ENCODE peak calls at places on chromosomes 16 and 17, in four cellular contexts. Q, X, T and K are unnamed samples.

GRCh38 chr17:17888821-17889220 is 52.0 kb upstream of the SREBF1 start:
- DNase-seq in X (no peak), T (no peak), Q (no peak), K (no peak)

GRCh38 chr16:52099382-52099781 is 447.6 kb downstream of the TOX3 start:
- DNase-seq in X (no peak), T (no peak), Q (no peak), K (no peak)

GRCh38 chr17:63911657-63912100 is 621 bp upstream of the CSHL1 start:
- DNase-seq in X (peak; percentile 44), T (no peak), Q (peak; percentile 73), K (peak; percentile 70)

GRCh38 chr17:80138856-80139426 is 8.0 kb downstream of the EIF4A3 start:
- DNase-seq in X (peak; percentile 69), T (no peak), Q (no peak), K (no peak)

GRCh38 chr17:5431929-5432556 is 6.9 kb downstream of the C1QBP start:
- DNase-seq in Q (no peak), X (no peak), T (no peak), K (no peak)

GRCh38 chr17:155576-155975 is 18.2 kb downstream of the SCGB1C2 start:
- DNase-seq in T (no peak), Q (no peak), X (no peak), K (no peak)

GRCh38 chr17:27701963-27702362 is 71.0 kb downstream of the LGALS9 start:
- DNase-seq in T (no peak), X (no peak), Q (no peak), K (no peak)

GRCh38 chr17:30812218-30813177 is 12.0 kb downstream of the CRLF3 start:
- DNase-seq in X (no peak), T (no peak), Q (no peak), K (no peak)

GRCh38 chr16:63289834-63290460 is 1253.7 kb upstream of the CDH8 start:
- DNase-seq in T (no peak), X (peak; percentile 15), Q (peak; percentile 25), K (no peak)

GRCh38 chr17:59435238-59435637 is 103.8 kb downstream of the YPEL2 start:
- DNase-seq in T (no peak), Q (no peak), X (no peak), K (no peak)

GRCh38 chr16:23949630-23950290 is 114.0 kb downstream of the PRKCB start:
- DNase-seq in X (peak; percentile 67), Q (peak; percentile 92), T (no peak), K (peak; percentile 75)

GRCh38 chr16:69847643-69848042 is 85.5 kb downstream of the WWP2 start:
- DNase-seq in Q (no peak), X (no peak), T (no peak), K (no peak)

GRCh38 chr16:55175389-55175788 is 148.6 kb upstream of the IRX6 start:
- DNase-seq in T (no peak), Q (no peak), X (no peak), K (no peak)

GRCh38 chr16:4055748-4056147 is 60.5 kb downstream of the ADCY9 start:
- DNase-seq in X (no peak), Q (no peak), T (no peak), K (no peak)

GRCh38 chr17:75535119-75535537 is 9.6 kb downstream of the LLGL2 start:
- DNase-seq in Q (no peak), X (peak; percentile 82), T (no peak), K (peak; percentile 48)

GRCh38 chr17:37766951-37767350 is 22.1 kb upstream of the HNF1B start:
- DNase-seq in X (no peak), T (no peak), Q (no peak), K (no peak)

GRCh38 chr16:85834741-85835140 is 35.2 kb downstream of the COX4I1 start:
- DNase-seq in Q (no peak), X (no peak), T (no peak), K (no peak)

GRCh38 chr17:41784207-41784744 is 2.2 kb downstream of the JUP start:
- DNase-seq in T (peak; percentile 53), X (peak; percentile 52), Q (no peak), K (no peak)

GRCh38 chr17:47663997-47664941 is 14.6 kb downstream of the KPNB1 start:
- DNase-seq in X (peak; percentile 60), Q (peak; percentile 64), T (peak; percentile 51), K (peak; percentile 54)

GRCh38 chr17:57051886-57052342 is 33.1 kb upstream of the AKAP1 start:
- DNase-seq in X (no peak), T (peak; percentile 51), Q (no peak), K (no peak)

GRCh38 chr16:84243732-84244131 is 3.9 kb upstream of the KCNG4 start:
- DNase-seq in X (no peak), Q (no peak), T (no peak), K (no peak)

GRCh38 chr17:64441772-64442549 is 7.0 kb upstream of the MILR1 start:
- DNase-seq in Q (peak; percentile 76), T (no peak), X (peak; percentile 24), K (no peak)

GRCh38 chr16:4182581-4183257 is 59.2 kb downstream of the SRL start:
- DNase-seq in Q (no peak), T (no peak), X (no peak), K (no peak)

GRCh38 chr17:49739662-49740271 is 24.2 kb downstream of the FAM117A start:
- DNase-seq in X (peak; percentile 88), T (peak; percentile 31), Q (peak; percentile 96), K (peak; percentile 98)

GRCh38 chr16:66326995-66327513 is 39.4 kb upstream of the CDH5 start:
- DNase-seq in X (peak; percentile 21), Q (no peak), T (no peak), K (no peak)

GRCh38 chr16:46859719-46860152 is 24.4 kb upstream of the GPT2 start:
- DNase-seq in Q (no peak), X (peak; percentile 59), T (no peak), K (no peak)

GRCh38 chr17:7593296-7593695 is 3.4 kb upstream of the SOX15 start:
- DNase-seq in Q (no peak), X (no peak), T (no peak), K (no peak)

GRCh38 chr17:52157603-52158449 is 688 bp downstream of the CA10 start:
- DNase-seq in X (no peak), T (no peak), Q (no peak), K (no peak)

GRCh38 chr17:19003966-19004600 is 481 bp downstream of the FAM83G start:
- DNase-seq in Q (no peak), T (no peak), X (peak; percentile 75), K (peak; percentile 66)

GRCh38 chr17:30942311-30943079 is 20.8 kb downstream of the ADAP2 start:
- DNase-seq in Q (no peak), T (no peak), X (no peak), K (no peak)

GRCh38 chr16:57289391-57290257 is 5.2 kb upstream of the PLLP start:
- DNase-seq in Q (no peak), T (no peak), X (no peak), K (no peak)

GRCh38 chr17:35239823-35240222 is 3.0 kb upstream of the SLFN5 start:
- DNase-seq in X (no peak), Q (no peak), T (no peak), K (no peak)

GRCh38 chr17:35238817-35239216 is 4.1 kb upstream of the SLFN5 start:
- DNase-seq in T (no peak), X (no peak), Q (no peak), K (no peak)

GRCh38 chr17:35242158-35242804 is 591 bp upstream of the SLFN5 start:
- DNase-seq in T (peak; percentile 83), Q (peak; percentile 81), X (peak; percentile 85), K (peak; percentile 85)

GRCh38 chr17:35241520-35241919 is 1.4 kb upstream of the SLFN5 start:
- DNase-seq in Q (no peak), T (no peak), X (no peak), K (peak; percentile 48)

GRCh38 chr17:35240861-35241260 is 2.0 kb upstream of the SLFN5 start:
- DNase-seq in Q (no peak), T (no peak), X (no peak), K (no peak)
- TF ChIP-seq CTCF in Q (no peak), T (no peak), X (no peak), K (no peak)

DNA sequence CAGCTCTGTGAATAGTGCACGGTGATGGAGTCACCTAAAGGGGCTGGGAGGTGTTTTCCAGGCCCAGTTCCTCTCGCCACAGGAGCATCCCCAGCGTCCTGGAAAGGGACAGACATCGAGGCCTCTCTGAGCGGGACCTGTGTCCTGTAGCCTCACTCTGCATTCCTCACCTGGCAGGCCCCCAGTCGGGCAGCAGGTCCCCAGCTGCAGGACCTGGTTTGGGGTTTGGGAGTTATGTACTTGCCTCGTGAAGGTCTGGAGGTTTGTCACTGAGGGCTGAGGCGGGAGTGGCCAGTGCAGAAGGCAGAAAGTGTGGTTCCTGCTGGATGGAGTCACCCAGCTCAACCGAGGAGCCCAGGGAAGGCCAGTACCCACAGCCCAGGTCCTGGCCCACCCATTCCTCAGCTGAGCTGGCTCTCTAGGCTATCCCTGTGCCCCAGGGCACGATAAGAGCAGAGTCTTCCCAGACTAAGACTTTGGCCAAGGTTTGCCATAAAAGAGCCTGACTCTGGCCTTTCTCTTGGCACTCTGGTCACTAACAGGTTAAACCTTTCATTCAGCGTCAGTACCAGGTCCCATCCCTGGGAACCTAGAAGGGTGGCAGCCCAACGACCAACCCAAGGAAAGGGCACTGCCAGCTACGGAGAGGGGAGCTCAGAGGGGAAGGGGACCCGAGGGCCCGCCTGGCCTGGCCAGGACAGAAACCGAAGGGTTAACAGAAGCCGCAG is 24.4 kb downstream of the TBX4 start:
- DNase-seq in Q (no peak), T (no peak), X (no peak), K (no peak)
- H3K27ac ChIP-seq in Q (no peak overlapping the region), T (no peak overlapping the region), X (no peak overlapping the region), K (no peak overlapping the region)

DNA sequence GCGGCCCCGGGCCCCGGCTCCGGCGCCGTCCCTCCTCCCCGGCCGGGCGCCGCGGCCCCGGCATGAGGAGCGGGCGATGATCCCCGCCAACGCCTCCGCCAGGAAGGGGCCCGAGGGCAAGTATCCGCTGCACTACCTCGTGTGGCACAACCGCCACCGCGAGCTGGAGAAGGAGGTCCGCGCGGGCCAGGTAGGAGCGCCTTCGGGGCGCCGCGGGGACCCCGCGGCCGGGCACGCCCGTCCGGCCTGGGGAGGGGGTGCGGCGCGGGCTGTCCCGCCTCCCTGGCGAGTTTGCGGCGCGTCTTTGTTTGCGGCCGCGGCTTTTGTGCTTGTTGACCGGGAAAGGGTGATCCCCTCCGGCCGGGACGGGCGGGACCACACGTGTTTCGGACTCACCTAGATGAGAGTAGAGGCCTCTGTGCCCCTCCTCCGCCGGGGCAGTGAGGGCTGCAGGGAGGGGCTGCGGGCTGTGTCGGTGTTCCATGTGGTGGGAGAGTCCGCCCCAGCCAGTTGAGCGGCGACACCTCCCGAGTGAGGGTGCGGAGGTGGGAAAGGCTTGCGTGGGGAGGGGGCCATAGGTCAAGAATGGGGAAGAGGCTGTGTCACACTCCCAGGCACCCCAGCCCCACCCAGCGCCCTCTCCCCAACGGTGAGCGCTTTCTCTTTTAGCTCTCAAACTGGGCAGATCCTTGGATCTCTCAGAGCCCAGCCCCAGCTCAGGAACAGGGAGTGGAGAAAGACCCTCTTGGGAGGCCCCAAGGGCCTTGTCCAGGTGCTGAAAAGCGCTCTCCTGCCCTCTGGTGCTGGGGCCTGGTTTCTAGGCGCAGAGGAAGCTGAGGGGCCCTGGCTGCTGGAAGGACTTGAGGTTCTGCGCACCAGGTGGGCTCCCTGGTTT is 861 bp downstream of the ANKRD13B start:
- DNase-seq in Q (peak; percentile 66), T (no peak), X (peak; percentile 23), K (no peak)
- TF ChIP-seq CTCF in Q (peak; percentile 70), T (peak; percentile 28), X (no peak), K (peak; percentile 15)

GRCh38 chr16:50024207-50024606 is 818 bp upstream of the CNEP1R1 start:
- DNase-seq in T (peak; percentile 7), Q (no peak), X (no peak), K (no peak)

GRCh38 chr16:50025544-50025931 is 513 bp downstream of the CNEP1R1 start:
- DNase-seq in T (no peak), X (peak; percentile 20), Q (peak; percentile 39), K (peak; percentile 7)

GRCh38 chr16:50027829-50028228 is 2.8 kb downstream of the CNEP1R1 start:
- DNase-seq in X (no peak), Q (no peak), T (no peak), K (no peak)

GRCh38 chr16:50023626-50024025 is 1.4 kb upstream of the CNEP1R1 start:
- DNase-seq in T (no peak), X (no peak), Q (no peak), K (no peak)

GRCh38 chr16:50024684-50025543 is at the start of gene CNEP1R1:
- DNase-seq in T (peak; percentile 95), Q (peak; percentile 96), X (peak; percentile 96), K (peak; percentile 87)
- H3K27ac ChIP-seq in T (peak within 1 kb of the TSS; percentile 77), Q (peak within 1 kb of the TSS; percentile 78), X (peak within 1 kb of the TSS; percentile 92), K (peak within 1 kb of the TSS; percentile 58)